ENCODE peak calls at places on chromosomes 16 and 17, in nine cellular contexts. S is thoracic aorta, O is brain microvascular endothelial cell, M is SK-N-SH, P is A549, Z is astrocyte of the cerebellum, D is AG04450, N is glutamatergic neuron, E is fibroblast of the aortic adventitia. U is an unnamed sample.

GRCh38 chr17:2393954-2394749 is 6.7 kb downstream of the MNT start:
- DNase-seq in S (no peak), O (no peak), M (peak; percentile 22), P (no peak), Z (no peak), D (no peak), N (no peak), E (no peak), U (no peak)

GRCh38 chr16:30112197-30113030 is 923 bp downstream of the GDPD3 start:
- DNase-seq in S (no peak), O (peak; percentile 29), M (peak; percentile 87), P (peak; percentile 84), Z (no peak), D (no peak), N (peak; percentile 76), E (peak; percentile 63), U (no peak)

GRCh38 chr16:54875443-54875842 is 55.2 kb upstream of the IRX5 start:
- DNase-seq in S (no peak), O (no peak), M (no peak), P (no peak), Z (no peak), D (no peak), N (no peak), E (no peak), U (no peak)

GRCh38 chr16:72872966-72873365 is 175.0 kb downstream of the ZFHX3 start:
- DNase-seq in S (no peak), O (no peak), M (no peak), P (no peak), Z (no peak), D (no peak), N (no peak), E (no peak), U (no peak)

GRCh38 chr16:74503412-74503811 is 82.1 kb upstream of the CLEC18B start:
- DNase-seq in S (no peak), O (no peak), M (no peak), P (no peak), Z (no peak), D (no peak), N (no peak), E (no peak), U (no peak)

GRCh38 chr16:76535-77272 is 1.3 kb upstream of the MPG start:
- DNase-seq in S (peak; percentile 74), O (peak; percentile 83), M (no peak), P (peak; percentile 48), Z (no peak), D (no peak), N (no peak), E (peak; percentile 94), U (no peak)

GRCh38 chr16:12539185-12539929 is 264.3 kb downstream of the CPPED1 start:
- DNase-seq in S (no peak), O (peak; percentile 70), M (no peak), P (no peak), Z (peak; percentile 11), D (no peak), N (no peak), E (peak; percentile 17), U (no peak)

GRCh38 chr16:83245061-83245460 is 562.7 kb upstream of the HSBP1 start:
- DNase-seq in S (no peak), O (peak; percentile 68), M (no peak), P (no peak), Z (peak; percentile 53), D (no peak), N (no peak), E (no peak), U (no peak)

GRCh38 chr16:15493416-15494181 is 59.2 kb downstream of the BMERB1 start:
- DNase-seq in S (no peak), O (peak; percentile 18), M (no peak), P (no peak), Z (no peak), D (no peak), N (no peak), E (peak; percentile 93), U (peak; percentile 14)

GRCh38 chr16:87259431-87259830 is 57.8 kb downstream of the C16orf95 start:
- DNase-seq in S (no peak), O (no peak), M (no peak), P (no peak), Z (no peak), D (no peak), N (no peak), E (no peak), U (no peak)
- TF ChIP-seq CTCF in S (no peak), O (no peak), M (no peak), P (no peak), Z (no peak), D (no peak), N (no peak), E (no peak), U (no peak)

GRCh38 chr17:61076649-61077048 is 323.0 kb upstream of the TBX2 start:
- DNase-seq in S (no peak), O (peak; percentile 18), M (peak; percentile 55), P (no peak), Z (peak; percentile 29), D (no peak), N (no peak), E (peak; percentile 52), U (no peak)

GRCh38 chr17:61070649-61071048 is 329.0 kb upstream of the TBX2 start:
- DNase-seq in S (no peak), O (no peak), M (no peak), P (no peak), Z (no peak), D (no peak), N (no peak), E (no peak), U (no peak)

GRCh38 chr17:61073799-61074513 is 325.7 kb upstream of the TBX2 start:
- DNase-seq in S (no peak), O (no peak), M (no peak), P (no peak), Z (no peak), D (no peak), N (no peak), E (no peak), U (no peak)

GRCh38 chr17:61072648-61073047 is 327.0 kb upstream of the TBX2 start:
- DNase-seq in S (no peak), O (no peak), M (no peak), P (no peak), Z (no peak), D (no peak), N (no peak), E (no peak), U (peak; percentile 8)

DNA sequence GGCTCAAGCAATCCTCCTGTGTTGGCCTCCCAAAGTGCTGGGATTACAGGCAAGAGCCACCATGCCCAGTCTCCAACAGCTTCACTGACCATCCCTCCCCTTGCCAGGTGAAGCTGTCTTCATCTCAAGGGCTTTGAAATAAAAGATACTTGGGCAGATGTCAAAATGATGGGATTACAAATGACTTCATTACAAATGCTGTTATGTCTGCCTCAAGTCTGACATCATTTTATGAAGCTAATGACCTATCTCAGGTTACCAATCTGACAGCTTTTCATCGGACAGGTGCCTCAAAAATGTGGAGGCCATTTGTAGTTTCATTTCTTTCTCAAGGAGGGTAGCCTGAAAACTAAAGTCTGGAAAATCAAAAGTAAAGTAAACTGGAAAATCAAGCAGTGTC is 323.7 kb upstream of the TBX2 start:
- DNase-seq in S (no peak), O (no peak), M (no peak), P (no peak), Z (no peak), D (no peak), N (no peak), E (no peak), U (no peak)
- TF ChIP-seq CTCF in S (no peak), O (no peak), M (no peak), P (no peak), Z (no peak), D (no peak), N (no peak), E (no peak), U (no peak)

DNA sequence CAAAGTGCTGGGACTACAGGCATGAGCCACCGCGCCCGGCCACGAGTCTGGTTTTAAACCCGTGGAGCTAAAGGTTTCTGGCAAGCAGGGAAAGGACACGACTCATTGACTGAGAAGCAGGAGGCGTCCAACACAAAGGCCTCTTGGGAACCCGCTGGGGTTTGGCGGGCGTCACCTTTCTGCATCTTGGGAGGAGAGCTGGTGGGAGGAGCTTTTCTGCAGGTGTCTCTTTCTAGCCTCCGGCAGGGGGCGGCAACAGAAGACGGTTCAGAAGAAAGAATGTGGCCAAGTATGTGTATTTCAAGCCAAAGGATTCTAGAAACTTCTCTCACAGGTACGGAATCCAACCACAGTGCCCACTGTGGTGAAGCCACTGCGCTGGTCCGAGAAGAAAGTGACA is 97.4 kb downstream of the MRM3 start:
- DNase-seq in S (peak; percentile 21), O (peak; percentile 62), M (no peak), P (peak; percentile 67), Z (peak; percentile 97), D (no peak), N (peak; percentile 45), E (peak; percentile 93), U (no peak)
- TF ChIP-seq CTCF in S (peak; percentile 51), O (peak; percentile 78), M (peak; percentile 56), P (peak; percentile 57), Z (peak; percentile 68), D (no peak), N (peak; percentile 40), E (peak; percentile 69), U (peak; percentile 75)

GRCh38 chr16:11524098-11524760 is 62.5 kb downstream of the LITAF start:
- DNase-seq in S (no peak), O (no peak), M (no peak), P (no peak), Z (no peak), D (no peak), N (no peak), E (no peak), U (no peak)
- TF ChIP-seq CTCF in S (no peak), O (peak; percentile 27), M (no peak), P (no peak), Z (no peak), D (no peak), N (no peak), E (no peak), U (no peak)

GRCh38 chr16:67173808-67174705 is 3.7 kb downstream of the NOL3 start:
- DNase-seq in S (peak; percentile 58), O (peak; percentile 60), M (peak; percentile 90), P (peak; percentile 89), Z (no peak), D (peak; percentile 34), N (peak; percentile 86), E (peak; percentile 72), U (peak; percentile 77)
- TF ChIP-seq CTCF in S (peak; percentile 17), O (peak; percentile 39), M (no peak), P (peak; percentile 26), Z (no peak), D (peak; percentile 25), N (no peak), E (peak; percentile 14), U (peak; percentile 42)

GRCh38 chr17:59106463-59107305 is at the start of gene TRIM37:
- DNase-seq in S (peak; percentile 80), O (peak; percentile 98), M (peak; percentile 99), P (peak; percentile 96), Z (peak; percentile 97), D (peak; percentile 98), N (peak; percentile 99), E (peak; percentile 98), U (peak; percentile 94)
- TF ChIP-seq CTCF in S (no peak), O (no peak), M (peak; percentile 12), P (no peak), Z (no peak), D (no peak), N (no peak), E (no peak), U (no peak)

U was measured in retinal pigment epithelial cell.